ENCODE peak calls at places on chromosomes 4 and X, in four cellular contexts. P is right lobe of liver, E is cardiac muscle cell, A is PC-3. O is an unnamed sample. For H3K36me3 and H3K27me3, the result is how much of the 10 kb centered on the place peaks cover.

GRCh38 chr4:153976954-153977353 is 188.1 kb upstream of the SFRP2 start:
- DNase-seq in P (no peak), E (no peak), A (no peak), O (no peak)

GRCh38 chr4:156725257-156725656 is 246.3 kb downstream of the PDGFC start:
- DNase-seq in P (no peak), E (no peak), A (no peak), O (no peak)

GRCh38 chrX:126985027-126985426 is 165.5 kb downstream of the PRR32 start:
- DNase-seq in P (no peak), E (no peak), A (no peak), O (no peak)

GRCh38 chr4:180120114-180120513 is 2123.1 kb upstream of the TENM3 start:
- DNase-seq in P (no peak), E (no peak), A (no peak), O (no peak)

GRCh38 chr4:55866290-55866907 is 13.0 kb downstream of the EXOC1 start:
- DNase-seq in P (no peak), E (peak), A (peak), O (no peak)

GRCh38 chr4:97691111-97691605 is 452.1 kb downstream of the STPG2 start:
- DNase-seq in P (no peak), E (no peak), A (no peak), O (no peak)

GRCh38 chr4:10115657-10116624 is 658 bp downstream of the WDR1 start:
- DNase-seq in P (peak), E (peak), A (peak), O (peak)

GRCh38 chrX:154372612-154373022 is 1.8 kb downstream of the FLNA start:
- DNase-seq in P (no peak), E (no peak), A (no peak), O (no peak)

GRCh38 chrX:11968470-11968869 is 169.8 kb upstream of the FRMPD4 start:
- DNase-seq in P (no peak), E (peak), A (peak), O (no peak)

GRCh38 chr4:68324509-68325262 is 25.2 kb downstream of the YTHDC1 start:
- DNase-seq in P (no peak), E (no peak), A (no peak), O (no peak)

GRCh38 chr4:139647184-139647583 is 18.4 kb upstream of the MGST2 start:
- DNase-seq in P (no peak), E (no peak), A (peak), O (no peak)

GRCh38 chr4:26360273-26360672 is 39.5 kb downstream of the RBPJ start:
- DNase-seq in P (no peak), E (no peak), A (no peak), O (no peak)

GRCh38 chrX:43604753-43605152 is 51.3 kb upstream of the MAOA start:
- DNase-seq in P (no peak), E (no peak), A (no peak), O (no peak)

GRCh38 chr4:101259876-101260275 is 87.5 kb downstream of the PPP3CA start:
- DNase-seq in P (no peak), E (no peak), A (no peak), O (no peak)

GRCh38 chr4:22531226-22531625 is 15.4 kb upstream of the ADGRA3 start:
- DNase-seq in P (no peak), E (no peak), A (no peak), O (no peak)

GRCh38 chr4:80172203-80172602 is 25.1 kb upstream of the PRDM8 start:
- DNase-seq in P (no peak), E (no peak), A (no peak), O (no peak)

GRCh38 chrX:16511776-16512400 is 138.1 kb upstream of the S100G start:
- DNase-seq in P (no peak), E (peak), A (no peak), O (no peak)

GRCh38 chr4:7335363-7336066 is 99.2 kb downstream of the PSAPL1 start:
- DNase-seq in P (peak), E (peak), A (peak), O (peak)

GRCh38 chr4:122889726-122890125 is 32.7 kb downstream of the NUDT6 start:
- DNase-seq in P (no peak), E (no peak), A (peak), O (no peak)

GRCh38 chrX:2342878-2343277 is 157.9 kb downstream of the DHRSX start:
- DNase-seq in P (no peak), E (peak), A (no peak), O (no peak)

GRCh38 chrX:53340852-53341645 is 59.7 kb upstream of the IQSEC2 start:
- DNase-seq in P (no peak), E (no peak), A (no peak), O (no peak)

GRCh38 chrX:154735695-154736393 is 15.0 kb downstream of the GAB3 start:
- DNase-seq in P (no peak), E (peak), A (peak), O (peak)

GRCh38 chrX:22520128-22520828 is 247.6 kb downstream of the CBLL2 start:
- DNase-seq in P (no peak), E (no peak), A (peak), O (no peak)

GRCh38 chrX:129726307-129727111 is 12.3 kb upstream of the XPNPEP2 start:
- DNase-seq in P (peak), E (peak), A (peak), O (no peak)

GRCh38 chrX:149916745-149917392 is 12.5 kb upstream of the HSFX4 start:
- DNase-seq in P (no peak), E (no peak), A (no peak), O (no peak)

GRCh38 chr4:95268819-95269565 is 279.8 kb downstream of the UNC5C start:
- DNase-seq in P (no peak), E (peak), A (peak), O (no peak)

GRCh38 chr4:74555231-74555630 is 110.3 kb downstream of the AREG start:
- DNase-seq in P (no peak), E (no peak), A (peak), O (no peak)

GRCh38 chrX:111822191-111822590 is 53.8 kb upstream of the TRPC5OS start:
- DNase-seq in P (no peak), E (no peak), A (no peak), O (no peak)

DNA sequence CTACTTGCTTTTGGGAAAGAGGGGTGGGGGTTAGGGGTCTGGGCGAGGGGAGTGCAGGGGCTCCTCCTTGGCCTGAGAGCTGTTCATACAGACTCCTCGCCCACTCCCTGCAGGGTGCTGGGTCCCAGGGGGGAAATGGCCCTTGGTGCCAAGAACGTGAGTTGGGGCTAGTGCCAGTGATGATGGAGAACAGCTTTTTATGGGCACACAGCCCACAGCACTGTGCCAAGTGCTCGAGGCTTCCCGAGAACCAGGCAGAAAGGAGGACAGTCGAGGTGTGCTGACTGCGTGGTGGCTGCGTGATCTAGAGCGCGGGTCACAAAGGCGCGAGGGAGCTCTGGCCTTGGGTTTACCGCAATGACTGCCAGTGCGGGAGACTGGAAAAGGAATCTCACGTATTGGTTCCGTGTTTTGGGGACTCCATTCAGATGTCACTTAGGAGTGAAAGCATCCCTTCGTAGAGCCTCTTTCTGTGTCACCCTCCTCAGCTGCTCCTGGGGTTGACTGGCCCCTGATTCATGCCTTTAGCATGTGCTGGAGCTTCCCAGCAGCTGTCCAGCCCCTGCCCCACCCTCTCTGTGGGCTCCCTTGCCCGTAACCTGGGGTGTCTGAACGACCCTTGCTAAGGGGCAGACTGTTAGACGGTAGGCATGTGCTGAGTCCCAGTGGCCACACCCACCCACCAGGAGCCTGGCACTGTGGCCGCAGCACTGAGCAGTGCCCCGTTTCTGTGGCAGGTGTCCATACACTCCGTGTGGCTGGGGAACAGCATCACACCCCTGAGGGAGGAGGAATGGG is 20.9 kb upstream of the MSANTD1 start:
- DNase-seq in P (peak), E (no peak), A (no peak), O (no peak)
- H3K36me3 ChIP-seq in P (half or more), E (under half), A (under half), O (half or more)

DNA sequence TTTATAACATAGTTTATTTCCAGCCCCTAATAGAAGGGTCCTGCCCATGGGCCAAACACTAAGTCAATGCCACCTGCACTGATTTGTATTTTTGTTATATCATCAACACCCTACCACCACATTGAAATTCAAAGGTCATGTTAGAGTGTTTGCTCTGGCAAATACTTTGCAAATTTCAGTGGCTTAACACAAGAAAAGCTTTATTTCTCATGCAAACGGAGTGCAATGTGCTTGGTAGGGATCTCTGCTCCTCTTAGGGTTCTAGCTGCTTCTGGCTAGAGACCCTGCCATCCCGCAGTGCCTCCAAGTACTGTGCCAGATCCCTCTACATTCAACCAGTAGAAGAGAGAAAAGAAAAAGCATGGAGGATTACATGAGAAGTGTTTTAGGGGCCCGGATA is 230.8 kb upstream of the TET2 start:
- DNase-seq in P (no peak), E (no peak), A (no peak), O (no peak)
- H3K27me3 ChIP-seq in P (under half), E (under half), A (under half), O (under half)

GRCh38 chrX:37817176-37817575 is 30.2 kb downstream of the DYNLT3 start:
- DNase-seq in P (no peak), E (no peak), A (no peak), O (no peak)

GRCh38 chrX:37818031-37818430 is 29.3 kb downstream of the DYNLT3 start:
- DNase-seq in P (no peak), E (no peak), A (no peak), O (no peak)

GRCh38 chrX:37815366-37815765 is 32.0 kb downstream of the DYNLT3 start:
- DNase-seq in P (no peak), E (no peak), A (no peak), O (no peak)

GRCh38 chrX:37817579-37817978 is 29.8 kb downstream of the DYNLT3 start:
- DNase-seq in P (no peak), E (no peak), A (no peak), O (no peak)

GRCh38 chrX:37816766-37817165 is 30.6 kb downstream of the DYNLT3 start:
- DNase-seq in P (no peak), E (no peak), A (no peak), O (no peak)
- H3K27ac ChIP-seq in P (no peak), E (no peak), A (no peak), O (no peak)

GRCh38 chrX:314781-315595 is 3.6 kb downstream of the GTPBP6 start:
- DNase-seq in P (peak), E (no peak), A (no peak), O (peak)
- H3K36me3 ChIP-seq in P (under half), E (under half), A (under half), O (half or more)

DNA sequence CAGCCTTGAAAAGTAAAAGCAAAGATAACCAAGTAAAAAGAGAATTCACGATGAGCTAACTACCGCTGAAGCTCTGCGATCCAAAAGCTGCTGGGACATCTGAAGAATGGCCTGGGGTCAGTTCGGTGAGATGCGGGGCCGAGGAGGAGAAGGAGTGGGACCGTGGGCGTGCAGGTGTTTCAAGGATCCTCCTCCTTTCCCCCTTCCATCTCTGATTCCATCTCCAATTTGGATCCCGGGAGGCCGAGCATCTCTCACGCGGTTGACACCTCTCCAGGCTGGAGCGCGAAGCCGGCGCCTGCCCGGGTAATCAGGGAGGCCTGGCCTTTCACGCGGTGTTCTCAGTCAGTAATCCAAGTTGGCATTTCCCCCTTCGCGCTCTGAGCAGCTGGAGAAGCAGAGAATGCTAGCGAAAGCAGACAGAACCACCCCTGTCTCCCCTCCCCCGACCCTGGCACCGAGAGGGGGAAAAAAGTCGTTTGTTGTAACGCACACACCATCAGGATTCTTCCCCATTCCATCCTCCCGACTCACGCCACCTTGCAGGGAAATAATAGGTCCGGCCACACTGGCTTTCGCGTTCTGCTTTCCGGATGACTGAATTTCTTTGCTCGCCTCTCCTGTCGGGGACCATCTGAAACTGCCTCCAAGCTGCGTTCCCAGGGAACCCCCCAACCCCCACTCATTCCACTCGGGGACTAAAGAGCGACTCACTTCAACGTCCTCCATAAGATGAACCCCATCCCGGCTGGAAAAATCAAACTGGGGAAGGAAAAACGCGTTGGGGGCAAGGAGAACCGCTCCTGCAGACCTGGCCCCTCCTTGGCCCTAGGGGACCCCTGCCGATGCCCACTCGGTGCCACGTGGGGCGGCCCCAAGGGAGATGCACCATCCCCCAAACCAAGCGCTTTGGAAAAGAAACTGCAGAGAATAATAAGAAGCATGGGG is 6.5 kb downstream of the NEUROG2 start:
- DNase-seq in P (no peak), E (no peak), A (peak), O (no peak)
- H3K27me3 ChIP-seq in P (half or more), E (half or more), A (under half), O (half or more)

DNA sequence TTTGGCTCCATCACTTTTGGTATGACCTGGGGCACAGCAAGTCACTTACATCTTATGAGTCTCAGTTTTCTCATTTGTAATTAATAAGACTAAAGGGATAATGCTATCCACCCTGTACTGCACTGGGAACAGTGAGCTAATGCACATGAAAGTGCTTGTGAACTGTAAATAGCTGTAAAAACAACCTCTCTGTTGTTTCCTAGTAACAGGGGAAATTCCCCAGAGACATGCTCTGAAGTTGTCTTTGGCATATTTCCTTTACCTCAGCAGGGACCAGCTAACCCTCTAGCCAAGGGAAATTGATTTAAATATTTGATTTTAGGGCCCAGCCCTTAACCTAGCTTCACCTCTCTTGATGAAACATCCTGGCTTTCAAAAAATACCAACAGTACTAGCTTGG is 6.1 kb upstream of the CYSLTR1 start:
- DNase-seq in P (no peak), E (no peak), A (peak), O (no peak)
- H3K27ac ChIP-seq in P (no peak), E (no peak), A (no peak), O (no peak)

DNA sequence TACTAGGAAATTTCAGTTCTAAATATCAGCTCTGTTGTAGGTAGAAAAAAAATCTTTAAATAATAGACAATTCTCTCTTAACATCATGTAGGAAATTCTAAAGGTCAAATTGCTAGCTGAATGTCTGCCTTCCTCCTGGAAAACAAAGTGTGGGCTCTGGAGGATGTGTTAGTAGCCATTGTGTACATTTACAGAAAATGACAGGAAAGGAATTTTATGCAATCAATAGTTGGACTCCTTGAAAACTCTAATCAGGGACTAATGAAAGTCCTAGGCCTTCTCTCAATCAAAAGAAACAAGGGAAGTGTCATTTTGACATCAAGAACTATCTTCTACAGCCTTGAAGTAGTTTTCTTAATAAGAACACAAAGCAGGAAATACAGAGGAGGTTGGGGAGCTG is 174.6 kb downstream of the ANKRD50 start:
- DNase-seq in P (no peak), E (no peak), A (no peak), O (no peak)
- H3K36me3 ChIP-seq in P (under half), E (under half), A (under half), O (under half)

GRCh38 chrX:120015145-120016067 is 62.1 kb downstream of the RHOXF2B start:
- DNase-seq in P (no peak), E (peak), A (no peak), O (no peak)
- H3K27me3 ChIP-seq in P (under half), E (half or more), A (half or more), O (under half)

GRCh38 chr4:127975121-127975770 is 10.0 kb downstream of the ABHD18 start:
- DNase-seq in P (no peak), E (no peak), A (peak), O (no peak)
- H3K27ac ChIP-seq in P (no peak), E (no peak), A (peak), O (no peak)

O was measured in tibial artery.